ENCODE peak calls at places on chromosomes 2 and 18, in seven cellular contexts. Z is brain microvascular endothelial cell, P is fibroblast of the aortic adventitia, F is transverse colon, H is BJ, I is fibroblast of villous mesenchyme, G is fibroblast of lung. S is an unnamed sample.

GRCh38 chr2:241189856-241190201 is 1.4 kb downstream of the ANO7 start:
- DNase-seq in Z (no peak), P (no peak), F (no peak), H (no peak), I (no peak), G (no peak), S (no peak)

GRCh38 chr2:211157856-211158463 is 601.6 kb downstream of the CPS1 start:
- DNase-seq in Z (peak), P (peak), F (peak), H (no peak), I (peak), G (peak), S (peak)

GRCh38 chr2:21468609-21469008 is 344.8 kb downstream of the TDRD15 start:
- DNase-seq in Z (no peak), P (no peak), F (no peak), H (no peak), I (no peak), G (no peak), S (no peak)

GRCh38 chr18:54222922-54223567 is 1.4 kb downstream of the MBD2 start:
- DNase-seq in Z (no peak), P (peak), F (no peak), H (no peak), I (no peak), G (no peak), S (no peak)

GRCh38 chr18:2222270-2223185 is 348.8 kb downstream of the METTL4 start:
- DNase-seq in Z (no peak), P (no peak), F (peak), H (no peak), I (no peak), G (peak), S (peak)

GRCh38 chr2:121804340-121804739 is 48.9 kb downstream of the TSN start:
- DNase-seq in Z (peak), P (no peak), F (no peak), H (no peak), I (no peak), G (peak), S (peak)

GRCh38 chr2:96241901-96242611 is 23.7 kb downstream of the TMEM127 start:
- DNase-seq in Z (peak), P (peak), F (peak), H (peak), I (peak), G (peak), S (peak)

GRCh38 chr2:170073288-170073687 is 104.7 kb upstream of the MYO3B start:
- DNase-seq in Z (peak), P (peak), F (peak), H (peak), I (peak), G (peak), S (peak)

GRCh38 chr2:64737547-64737946 is 83.8 kb upstream of the SERTAD2 start:
- DNase-seq in Z (peak), P (no peak), F (no peak), H (no peak), I (no peak), G (peak), S (no peak)

GRCh38 chr18:9951022-9951859 is 37.4 kb downstream of the VAPA start:
- DNase-seq in Z (peak), P (peak), F (peak), H (no peak), I (peak), G (peak), S (peak)

GRCh38 chr2:237929979-237930378 is 36.8 kb upstream of the UBE2F start:
- DNase-seq in Z (no peak), P (no peak), F (no peak), H (no peak), I (no peak), G (no peak), S (no peak)

GRCh38 chr2:46530571-46530970 is 51.2 kb downstream of the TMEM247 start:
- DNase-seq in Z (no peak), P (no peak), F (no peak), H (no peak), I (no peak), G (no peak), S (no peak)

GRCh38 chr2:157572725-157573124 is 55.9 kb downstream of the ACVR1C start:
- DNase-seq in Z (no peak), P (no peak), F (no peak), H (no peak), I (no peak), G (peak), S (no peak)

GRCh38 chr2:9160732-9161131 is 45.9 kb upstream of the ASAP2 start:
- DNase-seq in Z (no peak), P (no peak), F (no peak), H (no peak), I (no peak), G (no peak), S (no peak)

GRCh38 chr2:146324954-146325353 is 1519.9 kb upstream of the ACVR2A start:
- DNase-seq in Z (peak), P (no peak), F (no peak), H (peak), I (peak), G (peak), S (no peak)

GRCh38 chr2:171319164-171319810 is 114.5 kb downstream of the METTL8 start:
- DNase-seq in Z (peak), P (peak), F (no peak), H (no peak), I (peak), G (peak), S (peak)

GRCh38 chr2:10278029-10278762 is 24.5 kb upstream of the HPCAL1 start:
- DNase-seq in Z (peak), P (no peak), F (peak), H (no peak), I (peak), G (peak), S (peak)

GRCh38 chr2:228688007-228688645 is 506.6 kb upstream of the SPHKAP start:
- DNase-seq in Z (peak), P (peak), F (peak), H (no peak), I (peak), G (no peak), S (peak)

GRCh38 chr2:3285901-3286645 is 91.5 kb downstream of the EIPR1 start:
- DNase-seq in Z (no peak), P (no peak), F (no peak), H (no peak), I (no peak), G (no peak), S (no peak)

GRCh38 chr18:55316615-55317184 is 271.3 kb downstream of the TCF4 start:
- DNase-seq in Z (no peak), P (no peak), F (no peak), H (no peak), I (no peak), G (no peak), S (no peak)

GRCh38 chr2:239494578-239494977 is 93.8 kb upstream of the HDAC4 start:
- DNase-seq in Z (no peak), P (no peak), F (no peak), H (no peak), I (no peak), G (no peak), S (no peak)

GRCh38 chr18:58100154-58100553 is 56.1 kb downstream of the NEDD4L start:
- DNase-seq in Z (no peak), P (no peak), F (no peak), H (no peak), I (no peak), G (no peak), S (no peak)

GRCh38 chr2:4012197-4012596 is 308.8 kb downstream of the DCDC2C start:
- DNase-seq in Z (no peak), P (no peak), F (no peak), H (no peak), I (no peak), G (no peak), S (no peak)

GRCh38 chr18:10318686-10318960 is 135.8 kb upstream of the APCDD1 start:
- DNase-seq in Z (no peak), P (no peak), F (no peak), H (no peak), I (no peak), G (peak), S (no peak)

GRCh38 chr2:6202756-6203155 is 510.6 kb downstream of the SOX11 start:
- DNase-seq in Z (no peak), P (no peak), F (no peak), H (no peak), I (no peak), G (no peak), S (no peak)

GRCh38 chr2:215431778-215432758 is 3.8 kb downstream of the FN1 start:
- DNase-seq in Z (peak), P (peak), F (no peak), H (no peak), I (peak), G (no peak), S (peak)

GRCh38 chr2:62662548-62662947 is 43.0 kb upstream of the EHBP1 start:
- DNase-seq in Z (no peak), P (peak), F (no peak), H (no peak), I (no peak), G (no peak), S (no peak)

GRCh38 chr2:102262218-102263129 is 48.9 kb upstream of the IL1RL1 start:
- DNase-seq in Z (no peak), P (peak), F (no peak), H (no peak), I (peak), G (no peak), S (peak)

GRCh38 chr2:202633470-202633869 is 1.3 kb upstream of the FAM117B start:
- DNase-seq in Z (no peak), P (no peak), F (no peak), H (no peak), I (no peak), G (no peak), S (no peak)
- H3K4me3 ChIP-seq in Z (no peak), P (no peak), F (no peak), H (no peak), I (no peak), G (no peak), S (no peak)

GRCh38 chr2:94758546-94758945 is 112.7 kb upstream of the TEKT4 start:
- DNase-seq in Z (no peak), P (no peak), F (no peak), H (no peak), I (no peak), G (no peak), S (no peak)

GRCh38 chr2:94762600-94762999 is 108.6 kb upstream of the TEKT4 start:
- DNase-seq in Z (no peak), P (no peak), F (no peak), H (no peak), I (no peak), G (no peak), S (no peak)

GRCh38 chr2:94753466-94753998 is 117.7 kb upstream of the TEKT4 start:
- DNase-seq in Z (no peak), P (no peak), F (no peak), H (no peak), I (no peak), G (no peak), S (no peak)

GRCh38 chr2:94763318-94763717 is 107.9 kb upstream of the TEKT4 start:
- DNase-seq in Z (no peak), P (no peak), F (no peak), H (no peak), I (no peak), G (no peak), S (no peak)

GRCh38 chr2:94759211-94759610 is 112.0 kb upstream of the TEKT4 start:
- DNase-seq in Z (no peak), P (no peak), F (no peak), H (no peak), I (no peak), G (no peak), S (no peak)
- TF ChIP-seq CTCF in Z (no peak), P (no peak), F (no peak), H (no peak), I (no peak), G (no peak), S (no peak)

GRCh38 chr2:206275274-206276160 is 1.1 kb downstream of the ZDBF2 start:
- DNase-seq in Z (peak), P (peak), F (no peak), H (no peak), I (peak), G (peak), S (peak)

GRCh38 chr2:206271066-206271465 is 3.4 kb upstream of the ZDBF2 start:
- DNase-seq in Z (no peak), P (no peak), F (no peak), H (no peak), I (no peak), G (no peak), S (no peak)

GRCh38 chr2:206277503-206277902 is 3.0 kb downstream of the ZDBF2 start:
- DNase-seq in Z (no peak), P (no peak), F (no peak), H (no peak), I (no peak), G (no peak), S (no peak)

GRCh38 chr2:206274434-206275273 is at the start of gene ZDBF2:
- DNase-seq in Z (peak), P (peak), F (peak), H (no peak), I (peak), G (peak), S (peak)

GRCh38 chr2:206276169-206276927 is 1.9 kb downstream of the ZDBF2 start:
- DNase-seq in Z (no peak), P (no peak), F (no peak), H (no peak), I (peak), G (no peak), S (no peak)
- H3K4me3 ChIP-seq in Z (peak), P (peak), F (no peak), H (peak), I (peak), G (peak), S (peak)

DNA sequence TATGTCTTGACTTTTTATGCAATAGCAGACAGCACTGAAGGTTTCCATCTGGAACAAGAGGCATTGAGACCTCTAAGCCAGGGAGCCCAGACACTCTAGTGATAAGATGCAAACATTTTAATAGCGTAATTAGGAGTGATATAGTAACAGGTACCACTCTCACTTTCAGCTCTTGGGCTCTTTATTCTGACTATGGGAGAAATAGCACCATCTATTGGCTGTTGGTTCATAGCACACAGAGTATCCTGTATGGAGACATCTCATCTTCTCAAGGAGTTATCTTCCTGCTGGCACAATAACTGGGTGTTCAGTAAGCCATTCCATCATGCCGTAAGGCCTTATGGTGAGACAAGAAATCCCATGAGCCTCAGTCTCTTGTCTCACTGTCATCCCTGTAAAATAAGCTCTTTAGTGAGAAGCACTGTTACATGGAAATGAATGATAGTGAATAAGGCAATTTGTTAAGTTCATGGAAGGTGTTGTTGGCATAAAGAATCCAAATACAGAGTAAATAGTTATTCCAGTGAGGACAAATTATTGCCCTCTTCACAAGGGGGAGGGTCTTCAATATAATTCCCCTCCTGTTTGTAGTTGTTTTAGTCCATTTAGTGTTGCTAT is 48.3 kb downstream of the THUMPD2 start:
- DNase-seq in Z (peak), P (no peak), F (no peak), H (no peak), I (peak), G (no peak), S (peak)
- TF ChIP-seq CTCF in Z (peak), P (peak), F (no peak), H (peak), I (peak), G (peak), S (peak)